ENCODE peak calls at places on chromosomes 7 and 10, in four cellular contexts. P, K, V and F are unnamed samples.

GRCh38 chr10:72062341-72062740 is 26.0 kb downstream of the SPOCK2 start:
- DNase-seq in P (no peak), K (no peak), V (no peak), F (no peak)

GRCh38 chr7:1607686-1608085 is 37.9 kb upstream of the PSMG3 start:
- DNase-seq in V (no peak), P (no peak), K (no peak), F (no peak)

GRCh38 chr7:2732959-2733584 is 45.1 kb downstream of the AMZ1 start:
- DNase-seq in V (peak), P (peak), K (peak), F (no peak)

GRCh38 chr10:49300140-49300974 is 1.4 kb downstream of the C10orf71 start:
- DNase-seq in K (no peak), P (no peak), V (no peak), F (no peak)

GRCh38 chr7:41984888-41985287 is 252.1 kb downstream of the GLI3 start:
- DNase-seq in P (peak), V (no peak), K (no peak), F (no peak)

GRCh38 chr7:47304727-47305719 is 276.9 kb downstream of the TNS3 start:
- DNase-seq in V (no peak), K (no peak), P (no peak), F (no peak)

GRCh38 chr10:114526112-114526496 is 121.8 kb upstream of the AFAP1L2 start:
- DNase-seq in P (peak), V (no peak), K (no peak), F (no peak)

GRCh38 chr7:151897201-151897711 is 20.3 kb upstream of the PRKAG2 start:
- DNase-seq in V (no peak), K (peak), P (no peak), F (no peak)

GRCh38 chr10:104317195-104318095 is 20.8 kb downstream of the ITPRIP start:
- DNase-seq in V (no peak), P (no peak), K (no peak), F (no peak)

GRCh38 chr10:129909531-129910286 is 54.4 kb downstream of the EBF3 start:
- DNase-seq in P (no peak), V (no peak), K (no peak), F (no peak)

GRCh38 chr10:78229950-78230675 is 196.4 kb downstream of the RPS24 start:
- DNase-seq in K (no peak), P (no peak), V (no peak), F (no peak)

GRCh38 chr10:49564461-49565009 is 25.6 kb upstream of the ERCC6 start:
- DNase-seq in K (no peak), P (no peak), V (no peak), F (no peak)

GRCh38 chr7:4748267-4748666 is 27.2 kb upstream of the AP5Z1 start:
- DNase-seq in K (no peak), P (no peak), V (no peak), F (no peak)

GRCh38 chr7:20198295-20198694 is 18.9 kb downstream of the MACC1 start:
- DNase-seq in K (no peak), P (no peak), V (no peak), F (no peak)

GRCh38 chr7:151900591-151901312 is 23.8 kb upstream of the PRKAG2 start:
- DNase-seq in K (peak), V (no peak), P (no peak), F (no peak)

GRCh38 chr10:78739411-78740053 is 329.2 kb upstream of the ZMIZ1 start:
- DNase-seq in K (no peak), V (no peak), P (no peak), F (no peak)

GRCh38 chr7:8387551-8388256 is 45.7 kb upstream of the NXPH1 start:
- DNase-seq in P (no peak), V (no peak), K (no peak), F (no peak)

DNA sequence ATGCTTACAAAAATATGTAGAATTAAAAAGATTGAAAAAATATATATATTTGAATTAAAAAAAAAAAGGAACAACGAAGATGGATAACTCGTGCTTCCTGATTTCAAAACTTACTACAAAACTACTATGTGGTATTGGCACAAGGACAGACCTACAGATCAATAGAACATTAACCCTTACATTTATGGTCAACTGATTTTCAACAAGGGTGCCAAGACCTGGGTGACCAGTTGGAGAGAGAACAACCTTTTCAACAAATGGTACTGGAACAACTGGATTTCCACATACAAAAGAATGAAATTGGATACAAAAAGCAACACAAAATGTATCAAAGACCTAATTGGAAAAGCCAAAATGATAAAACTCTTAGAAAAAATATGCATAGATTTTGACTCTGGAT is 10.1 kb downstream of the AP3M1 start:
- DNase-seq in P (no peak), K (no peak), V (no peak), F (no peak)
- H3K4me3 ChIP-seq in P (no peak), K (no peak), V (no peak), F (no peak)

GRCh38 chr10:101073631-101074030 is 11.8 kb downstream of the KAZALD1 start:
- DNase-seq in P (no peak), K (no peak), V (no peak), F (no peak)
- H3K4me3 ChIP-seq in P (no peak), K (no peak), V (no peak), F (no peak)

GRCh38 chr7:44326261-44327125 is 1.1 kb upstream of the CAMK2B start:
- DNase-seq in K (no peak), P (no peak), V (no peak), F (peak)
- H3K4me3 ChIP-seq in K (no peak), P (no peak), V (no peak), F (no peak)

GRCh38 chr10:29158066-29158465 is 130.8 kb upstream of the LYZL1 start:
- DNase-seq in K (no peak), V (no peak), P (no peak), F (no peak)

GRCh38 chr10:29160110-29160669 is 128.7 kb upstream of the LYZL1 start:
- DNase-seq in K (no peak), P (peak), V (no peak), F (no peak)

GRCh38 chr10:29157321-29157720 is 131.5 kb upstream of the LYZL1 start:
- DNase-seq in V (no peak), K (no peak), P (no peak), F (no peak)
- H3K4me3 ChIP-seq in V (no peak), K (no peak), P (no peak), F (no peak)